ENCODE peak calls at places on chromosome 13, in eight cellular contexts. P is NCI-H2081; R is stimulated activated CD8-positive, alpha-beta memory T cell treated with anti-CD3 and anti-CD28 coated beads, Interleukin-12 subunit alpha, Interleukin-12 subunit beta, amount 100 ng/mL, for 1 hour; X is MCF 10A; H is activated CD4-positive, alpha-beta T cell treated with anti-CD3 and anti-CD28 coated beads, Interleukin-2, amount 50 U/mL, for 24 hours; C is SW480; A is HEK293T; T is NCI-H2171. Y is an unnamed sample.

GRCh38 chr13:51125495-51126226 is 14.6 kb upstream of the C13orf42 start:
- DNase-seq in P (peak), R (peak), X (peak), H (no peak), C (peak), A (peak), T (peak), Y (peak)

GRCh38 chr13:27404680-27405079 is 19.7 kb upstream of the GTF3A start:
- DNase-seq in P (no peak), R (no peak), X (no peak), H (no peak), C (peak), A (no peak), T (no peak), Y (no peak)

GRCh38 chr13:51663980-51664957 is 80.0 kb downstream of the WDFY2 start:
- DNase-seq in P (no peak), R (no peak), X (no peak), H (no peak), C (no peak), A (no peak), T (peak), Y (no peak)

GRCh38 chr13:36788276-36788675 is 30.7 kb upstream of the RFXAP start:
- DNase-seq in P (no peak), R (no peak), X (peak), H (no peak), C (no peak), A (no peak), T (no peak), Y (no peak)

GRCh38 chr13:36413161-36413560 is 19.1 kb upstream of the CCNA1 start:
- DNase-seq in P (no peak), R (no peak), X (no peak), H (no peak), C (no peak), A (no peak), T (no peak), Y (no peak)

GRCh38 chr13:75079226-75079625 is 402.7 kb downstream of the TBC1D4 start:
- DNase-seq in P (no peak), R (no peak), X (peak), H (no peak), C (no peak), A (no peak), T (no peak), Y (no peak)

GRCh38 chr13:44667950-44668349 is 91.8 kb upstream of the TSC22D1 start:
- DNase-seq in P (no peak), R (no peak), X (no peak), H (no peak), C (no peak), A (no peak), T (no peak), Y (no peak)

GRCh38 chr13:39039033-39039432 is 777 bp downstream of the NHLRC3 start:
- DNase-seq in P (no peak), R (no peak), X (no peak), H (no peak), C (no peak), A (no peak), T (no peak), Y (no peak)

GRCh38 chr13:69882451-69882850 is 225.2 kb upstream of the ATXN8OS start:
- DNase-seq in P (no peak), R (no peak), X (no peak), H (no peak), C (no peak), A (no peak), T (no peak), Y (no peak)

GRCh38 chr13:106156468-106156867 is 379.0 kb downstream of the EFNB2 start:
- DNase-seq in P (no peak), R (no peak), X (peak), H (no peak), C (peak), A (no peak), T (no peak), Y (no peak)

GRCh38 chr13:63351533-63351932 is 1935.9 kb upstream of the PCDH20 start:
- DNase-seq in P (no peak), R (no peak), X (no peak), H (no peak), C (no peak), A (no peak), T (no peak), Y (no peak)

GRCh38 chr13:71218960-71219359 is 648.0 kb downstream of the DACH1 start:
- DNase-seq in P (peak), R (no peak), X (peak), H (no peak), C (peak), A (peak), T (peak), Y (no peak)

Y was measured in NCI-H1694 treated with DMSO at 0.1 percent for 48 hours.